ENCODE peak calls at places on chromosomes 2 and 18, in six cellular contexts. G, Y, A, Z, X and B are unnamed samples.

GRCh38 chr2:176582183-176582582 is 312.9 kb downstream of the MTX2 start:
- DNase-seq in Z (peak; percentile 18), A (no peak), Y (no peak), G (no peak), X (no peak), B (no peak)

GRCh38 chr2:240996161-240996833 is 2.1 kb upstream of the SNED1 start:
- DNase-seq in Y (no peak), A (no peak), G (no peak), Z (no peak), X (peak; percentile 32), B (no peak)

GRCh38 chr2:222033541-222033940 is 265.3 kb downstream of the PAX3 start:
- DNase-seq in X (no peak), G (no peak), Z (no peak), Y (no peak), A (no peak), B (no peak)

GRCh38 chr2:288002-288742 is at the start of gene ALKAL2:
- DNase-seq in G (no peak), Z (no peak), A (peak; percentile 44), Y (no peak), X (peak; percentile 70), B (no peak)

GRCh38 chr18:58831610-58832009 is 33.1 kb upstream of the ZNF532 start:
- DNase-seq in Y (no peak), Z (no peak), X (no peak), G (no peak), A (no peak), B (no peak)

GRCh38 chr2:84865181-84865783 is 15.6 kb downstream of the TRABD2A start:
- DNase-seq in Z (no peak), Y (no peak), A (no peak), X (no peak), G (peak; percentile 52), B (no peak)

GRCh38 chr18:11587432-11587831 is 22.0 kb upstream of the SLC35G4 start:
- DNase-seq in G (no peak), A (no peak), Z (no peak), X (no peak), Y (no peak), B (no peak)

GRCh38 chr2:55761024-55761423 is 67.4 kb upstream of the PNPT1 start:
- DNase-seq in G (no peak), Z (peak; percentile 61), Y (no peak), X (no peak), A (no peak), B (no peak)

GRCh38 chr2:105839793-105840192 is 95.1 kb downstream of the NCK2 start:
- DNase-seq in X (no peak), Y (no peak), Z (no peak), G (no peak), A (no peak), B (no peak)

GRCh38 chr2:14941151-14941631 is 308.7 kb downstream of the LRATD1 start:
- DNase-seq in G (no peak), Z (no peak), Y (no peak), A (no peak), X (no peak), B (no peak)

GRCh38 chr2:220452561-220452960 is 825.1 kb downstream of the SLC4A3 start:
- DNase-seq in G (no peak), Z (no peak), Y (no peak), X (no peak), A (no peak), B (no peak)

GRCh38 chr2:70085711-70086277 is 1.5 kb upstream of the PCBP1 start:
- DNase-seq in Z (peak; percentile 51), G (no peak), A (no peak), Y (no peak), X (peak; percentile 56), B (no peak)

GRCh38 chr2:160010361-160011145 is 51.9 kb downstream of the PLA2R1 start:
- DNase-seq in G (no peak), A (no peak), X (no peak), Z (no peak), Y (no peak), B (no peak)

GRCh38 chr2:96878171-96878570 is 8.3 kb upstream of the SEMA4C start:
- DNase-seq in A (no peak), G (no peak), Y (no peak), X (no peak), Z (no peak), B (no peak)

GRCh38 chr2:211931314-211931713 is 607.3 kb downstream of the ERBB4 start:
- DNase-seq in G (no peak), X (no peak), A (no peak), Y (no peak), Z (no peak), B (no peak)

GRCh38 chr18:46073474-46074331 is 1.6 kb upstream of the PSTPIP2 start:
- DNase-seq in G (peak; percentile 55), Y (peak; percentile 62), X (peak; percentile 61), Z (peak; percentile 75), A (peak; percentile 36), B (peak; percentile 30)

GRCh38 chr2:204913854-204914464 is 368.7 kb downstream of the PARD3B start:
- DNase-seq in X (no peak), G (no peak), A (peak; percentile 22), Z (no peak), Y (no peak), B (peak; percentile 22)

GRCh38 chr18:74310411-74310810 is 5.2 kb upstream of the C18orf63 start:
- DNase-seq in X (no peak), Z (peak; percentile 8), Y (peak; percentile 55), G (peak; percentile 60), A (no peak), B (no peak)

GRCh38 chr2:38448692-38449405 is 71.8 kb upstream of the ATL2 start:
- DNase-seq in X (no peak), Z (no peak), Y (no peak), A (no peak), G (no peak), B (no peak)

GRCh38 chr2:108124733-108125132 is 115.0 kb upstream of the SULT1C3 start:
- DNase-seq in Z (no peak), X (no peak), Y (no peak), G (no peak), A (no peak), B (no peak)

GRCh38 chr2:213036836-213037235 is 114.6 kb downstream of the IKZF2 start:
- DNase-seq in X (no peak), Z (no peak), Y (no peak), A (no peak), G (no peak), B (no peak)

GRCh38 chr2:238265605-238266004 is 22.8 kb downstream of the PER2 start:
- DNase-seq in Z (no peak), A (no peak), X (no peak), Y (no peak), G (no peak), B (no peak)

GRCh38 chr2:161243312-161243711 is 64.9 kb upstream of the PSMD14 start:
- DNase-seq in Z (no peak), A (no peak), Y (no peak), G (no peak), X (no peak), B (no peak)

GRCh38 chr18:32730620-32731021 is 42.2 kb downstream of the KLHL14 start:
- DNase-seq in Y (no peak), A (no peak), Z (peak; percentile 28), G (no peak), X (no peak), B (no peak)

GRCh38 chr2:72917138-72917874 is at the start of gene EMX1:
- DNase-seq in A (peak; percentile 83), G (peak; percentile 65), X (peak; percentile 89), Z (no peak), Y (peak; percentile 60), B (peak; percentile 88)

GRCh38 chr2:208645226-208645625 is 238.6 kb downstream of the PTH2R start:
- DNase-seq in X (no peak), G (no peak), Y (no peak), Z (no peak), A (no peak), B (no peak)

GRCh38 chr2:12106440-12107080 is 360.1 kb downstream of the LPIN1 start:
- DNase-seq in X (no peak), Z (peak; percentile 40), G (peak; percentile 63), Y (no peak), A (no peak), B (peak; percentile 97)

GRCh38 chr2:235024951-235025773 is 73.3 kb downstream of the SH3BP4 start:
- DNase-seq in G (no peak), Z (peak; percentile 54), X (no peak), A (no peak), Y (no peak), B (no peak)

GRCh38 chr2:209458018-209458979 is 34.5 kb downstream of the MAP2 start:
- DNase-seq in X (no peak), G (no peak), Z (no peak), Y (no peak), A (no peak), B (no peak)

GRCh38 chr2:3257166-3257565 is 120.5 kb downstream of the EIPR1 start:
- DNase-seq in G (no peak), X (no peak), A (peak; percentile 41), Z (no peak), Y (no peak), B (no peak)

GRCh38 chr18:25533088-25533676 is 181.2 kb upstream of the ZNF521 start:
- DNase-seq in G (no peak), Z (no peak), X (no peak), A (no peak), Y (no peak), B (no peak)

GRCh38 chr18:80148316-80149199 is 39.5 kb downstream of the ADNP2 start:
- DNase-seq in X (no peak), A (no peak), Y (no peak), Z (no peak), G (no peak), B (no peak)
- TF ChIP-seq JUN in X (no peak), A (no peak), Y (no peak), Z (no peak), G (no peak), B (no peak)

GRCh38 chr2:135913726-135914365 is 37.6 kb upstream of the MCM6 start:
- DNase-seq in Z (peak; percentile 59), G (peak; percentile 45), A (no peak), Y (peak; percentile 40), X (no peak), B (peak; percentile 35)
- TF ChIP-seq JUN in Z (no peak), G (no peak), A (no peak), Y (no peak), X (no peak), B (no peak)

DNA sequence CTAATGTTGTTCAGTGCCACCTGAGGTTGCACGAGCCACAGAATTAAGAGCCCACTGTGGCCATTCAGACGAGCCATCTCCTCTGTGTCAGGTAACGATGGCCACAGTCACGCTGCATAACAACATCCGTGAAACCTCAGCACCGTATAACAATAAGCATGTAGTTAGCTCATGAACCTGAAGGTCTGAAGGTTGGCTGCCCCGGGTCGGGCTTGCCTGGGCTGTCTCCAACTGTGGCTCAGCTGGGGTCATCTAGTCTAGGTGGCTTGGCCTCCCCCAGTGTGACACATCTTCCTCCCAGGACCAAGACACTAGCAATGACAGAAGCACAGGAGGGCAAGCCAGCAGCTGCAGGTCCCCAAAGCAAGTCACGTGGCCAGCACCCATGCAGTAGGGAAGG is 258.0 kb downstream of the GLI2 start:
- DNase-seq in Z (no peak), Y (no peak), X (peak; percentile 37), A (no peak), G (no peak), B (no peak)
- TF ChIP-seq JUN in Z (no peak), Y (no peak), X (no peak), A (no peak), G (no peak), B (no peak)

DNA sequence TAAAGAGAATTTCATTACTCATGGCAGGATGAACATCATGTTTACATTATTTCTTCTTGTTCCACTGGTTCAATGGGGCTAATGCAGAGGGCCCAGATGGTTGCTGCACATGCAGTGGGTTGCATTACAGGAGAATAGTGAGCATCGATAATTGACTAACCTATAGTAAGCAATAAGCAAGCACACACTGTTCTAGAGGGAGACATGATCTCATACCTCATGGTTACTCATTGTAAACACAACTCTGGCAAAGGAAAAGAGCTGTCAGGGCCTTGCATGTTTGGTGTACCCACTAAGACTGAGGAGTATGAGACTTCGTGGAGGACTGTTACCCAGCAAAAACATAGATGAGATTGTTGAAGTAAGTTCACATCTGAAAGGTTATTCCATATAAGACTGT is 885.6 kb upstream of the VRK2 start:
- DNase-seq in Z (peak; percentile 44), X (no peak), A (no peak), Y (no peak), G (no peak), B (no peak)
- TF ChIP-seq JUN in Z (no peak), X (no peak), A (no peak), Y (no peak), G (no peak), B (no peak)